ENCODE peak calls at places on chromosomes 1 and 21, in seven cellular contexts. Y is naive thymus-derived CD4-positive, alpha-beta T cell; A is mammary epithelial cell; D is HCT116; H is thyroid gland; I is pancreas; L is gastrocnemius medialis. M is an unnamed sample. For H3K4me1, the result is how much of the 10 kb centered on the place peaks cover.

GRCh38 chr21:42724226-42724920 is 71.0 kb downstream of the PDE9A start:
- DNase-seq in A (peak), L (no peak), I (no peak), Y (no peak), D (peak), H (peak), M (no peak)

GRCh38 chr1:159856576-159856975 is 5.9 kb downstream of the VSIG8 start:
- DNase-seq in L (no peak), Y (no peak), H (no peak), D (no peak), A (peak), I (no peak), M (no peak)

GRCh38 chr1:157429841-157430240 is 122.5 kb downstream of the FCRL5 start:
- DNase-seq in I (no peak), H (no peak), D (no peak), A (no peak), L (no peak), Y (no peak), M (no peak)

GRCh38 chr1:172609528-172609927 is 49.4 kb upstream of the FASLG start:
- DNase-seq in Y (peak), D (no peak), L (no peak), A (peak), I (no peak), H (no peak), M (no peak)

GRCh38 chr1:177256153-177256814 is 85.5 kb downstream of the BRINP2 start:
- DNase-seq in A (peak), Y (no peak), I (peak), L (peak), H (peak), D (no peak), M (peak)

GRCh38 chr1:24562625-24563024 is 6.7 kb downstream of the NCMAP start:
- DNase-seq in I (peak), H (peak), A (peak), D (no peak), L (no peak), Y (no peak), M (no peak)

GRCh38 chr1:41404308-41404755 is 43.1 kb downstream of the FOXO6 start:
- DNase-seq in I (no peak), H (no peak), L (no peak), D (no peak), Y (no peak), A (peak), M (no peak)

GRCh38 chr1:45557422-45557944 is 6.9 kb downstream of the AKR1A1 start:
- DNase-seq in H (peak), L (no peak), D (no peak), A (peak), Y (no peak), I (peak), M (no peak)

GRCh38 chr1:67888208-67888607 is 54.9 kb upstream of the GNG12 start:
- DNase-seq in A (no peak), I (no peak), L (no peak), Y (no peak), D (no peak), H (no peak), M (no peak)

GRCh38 chr1:109659997-109660755 is 4.3 kb downstream of the GSTM4 start:
- DNase-seq in H (peak), Y (no peak), D (no peak), I (peak), L (no peak), A (no peak), M (no peak)

GRCh38 chr1:180521474-180522203 is 19.3 kb upstream of the ACBD6 start:
- DNase-seq in H (no peak), A (peak), L (no peak), D (peak), Y (no peak), I (no peak), M (no peak)

GRCh38 chr1:200874694-200875093 is 1.9 kb downstream of the GPR25 start:
- DNase-seq in L (no peak), Y (no peak), A (no peak), H (no peak), I (no peak), D (no peak), M (no peak)

GRCh38 chr1:116661633-116662032 is 5.9 kb downstream of the IGSF3 start:
- DNase-seq in H (no peak), L (no peak), D (no peak), A (no peak), I (no peak), Y (no peak), M (no peak)

GRCh38 chr1:40749817-40750216 is 33.8 kb upstream of the KCNQ4 start:
- DNase-seq in H (no peak), L (no peak), A (no peak), D (no peak), Y (no peak), I (no peak), M (no peak)

GRCh38 chr1:89198081-89198480 is 661 bp downstream of the GBP4 start:
- DNase-seq in A (no peak), L (no peak), D (no peak), Y (peak), H (no peak), I (no peak), M (no peak)

GRCh38 chr21:31347435-31348032 is 3.5 kb upstream of the TIAM1 start:
- DNase-seq in L (no peak), Y (no peak), H (no peak), A (no peak), I (no peak), D (no peak), M (no peak)

GRCh38 chr1:41672173-41672572 is 187.7 kb upstream of the EDN2 start:
- DNase-seq in A (peak), I (no peak), L (no peak), D (peak), Y (no peak), H (no peak), M (no peak)

GRCh38 chr1:20600156-20600555 is 11.3 kb downstream of the CDA start:
- DNase-seq in A (no peak), D (no peak), H (no peak), L (no peak), I (no peak), Y (no peak), M (no peak)

GRCh38 chr1:28501925-28502324 is 3.9 kb upstream of the RCC1 start:
- DNase-seq in Y (no peak), I (no peak), A (no peak), L (no peak), D (no peak), H (no peak), M (no peak)

GRCh38 chr1:143691400-143691891 is 280.3 kb downstream of the FAM72C start:
- DNase-seq in H (no peak), D (peak), L (no peak), I (no peak), Y (no peak), A (peak), M (no peak)

GRCh38 chr1:191398551-191398950 is 759.7 kb upstream of the RGS18 start:
- DNase-seq in D (no peak), Y (no peak), A (no peak), H (no peak), I (no peak), L (no peak), M (no peak)

GRCh38 chr1:182507685-182508084 is 57.7 kb downstream of the RGSL1 start:
- DNase-seq in D (no peak), I (no peak), H (peak), Y (no peak), A (peak), L (no peak), M (no peak)

GRCh38 chr1:228990906-228991569 is 255.8 kb downstream of the RHOU start:
- DNase-seq in L (no peak), Y (no peak), D (no peak), H (no peak), I (no peak), A (no peak), M (no peak)

GRCh38 chr1:208204779-208205178 is 39.4 kb downstream of the PLXNA2 start:
- DNase-seq in Y (no peak), I (no peak), A (no peak), L (no peak), H (no peak), D (no peak), M (no peak)

GRCh38 chr1:208205216-208206013 is 38.8 kb downstream of the PLXNA2 start:
- DNase-seq in L (no peak), Y (no peak), A (no peak), H (no peak), D (no peak), I (no peak), M (no peak)

GRCh38 chr1:208207388-208208131 is 36.6 kb downstream of the PLXNA2 start:
- DNase-seq in I (peak), D (no peak), H (peak), Y (no peak), A (peak), L (peak), M (no peak)

GRCh38 chr1:208208132-208208487 is 36.1 kb downstream of the PLXNA2 start:
- DNase-seq in D (no peak), L (no peak), A (peak), Y (no peak), H (no peak), I (no peak), M (no peak)

GRCh38 chr1:208206092-208206698 is 38.0 kb downstream of the PLXNA2 start:
- DNase-seq in A (no peak), H (no peak), L (no peak), I (no peak), D (no peak), Y (no peak), M (no peak)
- H3K4me1 ChIP-seq in A (half or more), H (half or more), L (under half), I (under half), D (under half), Y (under half), M (under half)

GRCh38 chr1:22038036-22038435 is 14.5 kb upstream of the CDC42 start:
- DNase-seq in A (no peak), Y (no peak), L (no peak), H (no peak), D (no peak), I (no peak), M (peak)

GRCh38 chr1:22043175-22043769 is 9.2 kb upstream of the CDC42 start:
- DNase-seq in D (no peak), Y (no peak), H (peak), L (no peak), A (peak), I (no peak), M (no peak)

GRCh38 chr1:22037520-22037919 is 15.0 kb upstream of the CDC42 start:
- DNase-seq in D (no peak), H (no peak), L (no peak), A (no peak), I (no peak), Y (no peak), M (no peak)

GRCh38 chr1:22041505-22041904 is 11.0 kb upstream of the CDC42 start:
- DNase-seq in H (no peak), A (peak), L (no peak), Y (no peak), I (no peak), D (no peak), M (no peak)

GRCh38 chr1:22039594-22040347 is 12.7 kb upstream of the CDC42 start:
- DNase-seq in L (no peak), Y (peak), I (peak), A (peak), D (no peak), H (peak), M (peak)
- H3K4me1 ChIP-seq in L (under half), Y (under half), I (under half), A (under half), D (under half), H (under half), M (under half)

DNA sequence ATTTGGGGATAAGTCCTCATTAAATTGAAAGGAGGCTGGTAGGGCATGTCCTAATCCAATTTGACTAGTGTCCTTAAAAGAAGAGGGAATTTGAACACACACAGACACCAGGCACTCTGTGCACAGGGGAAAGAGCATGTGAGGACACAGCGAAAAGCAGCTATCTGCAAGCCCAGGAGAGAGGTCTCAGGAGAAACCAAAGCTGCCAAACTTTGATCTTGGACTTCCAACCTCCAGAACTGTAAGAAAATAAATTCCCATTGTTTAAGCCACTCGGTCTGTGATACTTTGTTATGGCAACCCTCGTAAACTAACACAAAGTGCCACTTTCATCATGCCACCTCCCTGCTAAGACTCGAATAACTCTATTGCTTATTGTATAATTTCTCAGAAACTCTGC is 13.8 kb downstream of the PLA2G4A start:
- DNase-seq in H (no peak), I (no peak), Y (no peak), L (no peak), D (no peak), A (no peak), M (no peak)
- H3K4me1 ChIP-seq in H (under half), I (under half), Y (under half), L (under half), D (under half), A (under half), M (under half)

GRCh38 chr21:39004776-39005605 is 178.3 kb downstream of the PSMG1 start:
- DNase-seq in L (no peak), A (no peak), I (no peak), Y (no peak), H (peak), D (no peak), M (no peak)

GRCh38 chr21:39009587-39010225 is 173.5 kb downstream of the PSMG1 start:
- DNase-seq in A (no peak), Y (no peak), D (no peak), I (no peak), L (no peak), H (peak), M (no peak)

GRCh38 chr21:39006653-39007417 is 176.4 kb downstream of the PSMG1 start:
- DNase-seq in A (no peak), I (no peak), D (no peak), Y (no peak), H (peak), L (no peak), M (peak)

GRCh38 chr21:39007985-39008384 is 175.3 kb downstream of the PSMG1 start:
- DNase-seq in D (no peak), L (no peak), I (no peak), A (no peak), Y (no peak), H (no peak), M (no peak)

GRCh38 chr21:39007532-39007931 is 175.7 kb downstream of the PSMG1 start:
- DNase-seq in D (no peak), H (no peak), I (no peak), A (peak), Y (no peak), L (no peak), M (no peak)
- H3K4me1 ChIP-seq in D (under half), H (half or more), I (under half), A (under half), Y (under half), L (under half), M (under half)

DNA sequence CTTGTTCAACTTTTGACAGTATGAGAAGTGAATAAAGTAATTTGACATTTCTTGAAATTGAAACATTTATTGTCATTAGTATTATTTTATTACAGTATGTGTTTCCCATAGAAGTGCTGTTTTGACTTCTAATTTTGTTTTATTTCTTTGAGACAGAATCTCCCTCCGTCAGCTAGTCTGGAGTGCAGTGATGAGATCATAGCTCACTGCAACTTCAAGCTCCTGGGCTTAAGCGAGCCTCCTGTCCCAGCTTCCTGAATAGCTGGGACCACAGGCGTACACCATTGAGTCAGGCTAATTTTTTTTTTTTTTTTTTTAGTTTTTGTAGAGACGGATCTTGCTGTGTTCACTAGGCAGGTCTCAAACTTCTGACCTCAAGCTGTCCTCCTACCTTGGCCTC is 29.2 kb downstream of the THRAP3 start:
- DNase-seq in A (no peak), L (no peak), D (no peak), H (no peak), I (no peak), Y (no peak), M (no peak)
- H3K4me1 ChIP-seq in A (under half), L (half or more), D (half or more), H (half or more), I (under half), Y (under half), M (half or more)

GRCh38 chr1:55211456-55211855 is 3.7 kb downstream of the USP24 start:
- DNase-seq in A (no peak), L (no peak), Y (no peak), D (no peak), I (no peak), H (no peak), M (no peak)
- H3K4me1 ChIP-seq in A (under half), L (under half), Y (under half), D (under half), I (under half), H (under half), M (half or more)

GRCh38 chr1:33407750-33408436 is 23.0 kb downstream of the PHC2 start:
- DNase-seq in D (no peak), H (no peak), A (peak), Y (no peak), L (no peak), I (no peak), M (no peak)

GRCh38 chr1:33414879-33415278 is 16.0 kb downstream of the PHC2 start:
- DNase-seq in L (no peak), H (no peak), Y (no peak), D (no peak), A (no peak), I (no peak), M (no peak)

GRCh38 chr1:33407339-33407738 is 23.6 kb downstream of the PHC2 start:
- DNase-seq in I (no peak), Y (no peak), A (no peak), L (no peak), H (no peak), D (no peak), M (no peak)

DNA sequence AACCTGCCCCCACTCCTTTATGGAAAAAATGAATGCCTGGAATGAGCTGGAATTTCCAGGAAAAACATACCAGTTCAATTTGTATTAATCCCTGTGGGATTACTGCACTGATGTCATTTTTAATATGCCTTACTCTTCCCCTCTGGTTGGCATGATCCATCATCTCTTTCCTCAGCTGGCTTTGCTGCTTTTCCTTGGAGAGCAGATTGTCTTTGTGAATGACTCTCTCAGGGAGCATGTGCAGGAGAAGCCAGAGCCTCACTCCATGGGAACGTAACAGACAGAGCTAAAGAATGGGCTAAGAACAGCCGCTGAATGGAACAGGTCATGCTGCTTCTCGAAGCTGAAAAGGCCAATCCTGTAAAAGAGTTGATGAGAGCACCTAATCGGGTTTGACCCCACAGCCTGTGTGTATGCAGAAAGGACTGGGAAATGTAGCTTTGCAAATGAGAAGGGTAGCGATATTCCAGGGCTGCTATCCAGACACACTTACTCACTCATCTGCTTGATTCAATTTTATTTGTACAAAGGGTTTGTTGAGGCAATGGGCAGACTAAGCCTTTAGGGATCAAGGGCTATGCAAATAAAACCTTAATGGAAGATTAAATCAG is 20.7 kb downstream of the PHC2 start:
- DNase-seq in D (no peak), A (no peak), Y (no peak), I (no peak), L (no peak), H (no peak), M (no peak)
- H3K4me1 ChIP-seq in D (under half), A (under half), Y (under half), I (under half), L (under half), H (under half), M (under half)

DNA sequence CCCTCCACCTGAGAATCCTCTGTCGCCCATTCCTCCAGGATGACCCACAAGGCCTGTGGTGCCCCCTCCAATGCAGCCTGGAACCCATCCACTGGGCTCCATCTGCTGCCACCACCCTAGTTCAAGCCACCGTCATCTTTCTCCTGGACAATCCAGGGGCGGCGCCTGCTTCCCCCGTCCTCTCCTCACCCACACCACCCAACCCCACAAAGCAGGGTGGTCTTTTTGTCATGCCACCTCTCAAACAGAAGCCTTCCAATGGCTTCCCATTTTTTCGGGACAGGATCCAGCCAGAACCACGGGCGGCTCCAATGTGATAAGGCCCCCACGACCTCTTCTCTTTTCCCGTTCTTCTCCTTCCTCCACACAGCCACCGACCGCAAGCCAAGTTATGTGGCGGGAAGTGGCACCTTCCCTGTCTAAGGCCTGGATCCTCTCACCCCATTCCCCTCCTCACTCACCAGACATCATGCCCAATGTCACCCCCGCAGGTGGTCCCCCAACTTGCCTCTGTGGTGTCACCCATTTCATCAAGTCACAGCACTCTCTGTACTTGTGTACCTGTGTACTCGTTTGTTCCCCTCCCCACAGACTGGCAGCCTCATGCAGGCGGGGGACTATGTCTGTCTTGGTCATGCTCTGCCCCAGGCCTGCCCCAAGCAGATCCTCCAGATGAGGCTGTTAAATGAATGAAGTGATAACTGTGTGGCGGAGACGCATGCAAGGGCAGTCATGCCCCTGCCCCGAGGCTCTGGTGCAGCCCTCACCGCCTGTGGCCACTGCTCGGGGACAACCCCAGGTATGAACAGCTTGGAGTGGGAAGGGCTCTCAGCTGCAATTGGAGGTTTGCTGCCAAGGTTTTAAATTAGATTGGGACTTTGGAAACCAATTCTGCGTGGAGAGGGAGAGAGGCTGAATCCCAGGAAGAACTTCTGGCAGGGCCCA is 11.0 kb downstream of the UBXN11 start:
- DNase-seq in D (no peak), L (no peak), A (no peak), Y (no peak), I (no peak), H (no peak), M (peak)
- H3K4me1 ChIP-seq in D (under half), L (under half), A (under half), Y (under half), I (under half), H (under half), M (under half)

M was measured in psoas muscle.